ENCODE peak calls at places on chromosomes 4 and X, in ten cellular contexts. F, M, J, P, R, H, Y, W, U and Z are unnamed samples.
A peak's percentile ranks its signal among the peaks of the same experiment; 100 is the strongest.

GRCh38 chrX:76454456-76454927 is 27.0 kb downstream of the MAGEE1 start:
- DNase-seq in F (peak; percentile 52), M (peak; percentile 39), J (no peak), P (peak; percentile 20), R (no peak), H (peak; percentile 1), Y (no peak), W (no peak), U (no peak), Z (no peak)

GRCh38 chr4:189202869-189203271 is 737.8 kb upstream of the FRG1 start:
- DNase-seq in F (no peak), M (no peak), J (no peak), P (peak; percentile 32), R (peak; percentile 20), H (peak; percentile 73), Y (no peak), W (no peak), U (no peak), Z (no peak)

GRCh38 chr4:20890752-20891151 is 190.5 kb downstream of the PACRGL start:
- DNase-seq in F (no peak), M (no peak), J (no peak), P (no peak), R (no peak), H (no peak), Y (no peak), W (no peak), U (no peak), Z (no peak)

GRCh38 chr4:18684932-18685331 is 663.4 kb upstream of the LCORL start:
- DNase-seq in F (no peak), M (no peak), J (peak; percentile 15), P (no peak), R (no peak), H (no peak), Y (no peak), W (no peak), U (no peak), Z (no peak)

GRCh38 chr4:83535520-83535944 is 376 bp upstream of the GPAT3 start:
- DNase-seq in F (peak; percentile 52), M (peak; percentile 54), J (peak; percentile 23), P (peak; percentile 34), R (no peak), H (peak; percentile 75), Y (no peak), W (peak; percentile 56), U (peak; percentile 28), Z (peak; percentile 7)

GRCh38 chr4:52037730-52038108 is 380 bp downstream of the SGCB start:
- DNase-seq in F (peak; percentile 76), M (peak; percentile 74), J (peak; percentile 32), P (no peak), R (peak; percentile 49), H (peak; percentile 56), Y (no peak), W (no peak), U (peak; percentile 33), Z (no peak)

GRCh38 chrX:41001327-41001726 is 83.9 kb upstream of the USP9X start:
- DNase-seq in F (no peak), M (no peak), J (no peak), P (peak; percentile 25), R (no peak), H (no peak), Y (no peak), W (no peak), U (no peak), Z (no peak)

GRCh38 chrX:140526138-140526537 is 21.3 kb upstream of the SOX3 start:
- DNase-seq in F (no peak), M (peak; percentile 29), J (no peak), P (no peak), R (peak; percentile 43), H (no peak), Y (no peak), W (no peak), U (no peak), Z (no peak)

GRCh38 chr4:97496298-97496873 is 646.9 kb downstream of the STPG2 start:
- DNase-seq in F (no peak), M (peak; percentile 1), J (no peak), P (peak; percentile 7), R (no peak), H (no peak), Y (no peak), W (no peak), U (no peak), Z (no peak)

GRCh38 chrX:72297953-72298730 is 7.6 kb downstream of the CITED1 start:
- DNase-seq in F (no peak), M (peak; percentile 41), J (peak; percentile 42), P (no peak), R (no peak), H (no peak), Y (no peak), W (no peak), U (no peak), Z (no peak)

GRCh38 chr4:159606835-159607234 is 504.0 kb downstream of the RAPGEF2 start:
- DNase-seq in F (no peak), M (no peak), J (no peak), P (no peak), R (no peak), H (no peak), Y (no peak), W (no peak), U (no peak), Z (no peak)

GRCh38 chrX:71236858-71237257 is 13.8 kb downstream of the GJB1 start:
- DNase-seq in F (no peak), M (no peak), J (no peak), P (no peak), R (no peak), H (no peak), Y (no peak), W (no peak), U (no peak), Z (no peak)

GRCh38 chr4:1196421-1197183 is 24.2 kb upstream of the SPON2 start:
- DNase-seq in F (no peak), M (no peak), J (no peak), P (peak; percentile 1), R (no peak), H (no peak), Y (no peak), W (peak; percentile 19), U (no peak), Z (no peak)

GRCh38 chr4:110615366-110616161 is 7.3 kb downstream of the PITX2 start:
- DNase-seq in F (peak; percentile 85), M (peak; percentile 74), J (no peak), P (peak; percentile 71), R (no peak), H (no peak), Y (no peak), W (no peak), U (no peak), Z (no peak)

GRCh38 chrX:9997524-9997923 is 30.4 kb downstream of the CLDN34 start:
- DNase-seq in F (no peak), M (no peak), J (no peak), P (no peak), R (no peak), H (no peak), Y (no peak), W (no peak), U (no peak), Z (no peak)

GRCh38 chr4:110071466-110071865 is 126.9 kb downstream of the ELOVL6 start:
- DNase-seq in F (no peak), M (peak; percentile 6), J (no peak), P (no peak), R (no peak), H (no peak), Y (peak; percentile 70), W (peak; percentile 64), U (no peak), Z (no peak)

GRCh38 chrX:149114001-149114400 is 391.1 kb downstream of the IDS start:
- DNase-seq in F (no peak), M (no peak), J (no peak), P (no peak), R (no peak), H (no peak), Y (no peak), W (no peak), U (no peak), Z (no peak)

DNA sequence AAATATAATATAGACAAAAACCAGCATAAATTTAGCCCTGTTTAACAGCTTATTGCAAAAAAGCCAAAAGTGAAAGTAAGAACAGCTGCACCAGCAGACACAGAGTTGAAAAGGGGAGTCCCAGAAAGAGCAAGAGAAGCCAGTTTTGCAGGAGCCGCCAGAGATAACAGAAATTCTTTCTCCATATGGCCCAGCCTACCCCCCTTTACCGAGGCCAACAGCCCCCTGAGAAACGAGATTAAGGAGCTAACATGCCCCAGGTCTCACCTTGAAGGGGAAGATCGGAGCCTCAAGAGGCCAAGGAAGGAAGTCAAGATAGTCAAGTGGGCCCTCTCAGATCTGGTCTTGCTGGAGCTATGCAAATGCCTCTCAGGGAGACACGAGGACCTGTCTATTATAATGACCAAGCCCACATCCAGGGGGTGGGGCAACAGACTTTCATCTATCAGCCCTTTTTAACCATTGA is 4.8 kb downstream of the ACOX3 start:
- DNase-seq in F (no peak), M (no peak), J (no peak), P (no peak), R (no peak), H (peak; percentile 20), Y (no peak), W (peak; percentile 36), U (no peak), Z (no peak)
- H3K4me3 ChIP-seq in F (no peak overlapping the region), M (no peak overlapping the region), J (peak overlapping the region; percentile 6), P (no peak overlapping the region), R (no peak overlapping the region), H (peak overlapping the region; percentile 48), Y (peak overlapping the region; percentile 34), W (peak overlapping the region; percentile 33), U (peak overlapping the region; percentile 5), Z (peak overlapping the region; percentile 58)

GRCh38 chr4:186689476-186689875 is 34.2 kb downstream of the FAT1 start:
- DNase-seq in F (no peak), M (no peak), J (no peak), P (no peak), R (no peak), H (peak; percentile 45), Y (peak; percentile 71), W (no peak), U (no peak), Z (no peak)
- H3K27ac ChIP-seq in F (no peak overlapping the region), M (peak overlapping the region; percentile 49), J (no peak overlapping the region), P (no peak overlapping the region), R (no peak overlapping the region), H (no peak overlapping the region), Y (no peak overlapping the region), W (no peak overlapping the region), U (no peak overlapping the region), Z (no peak overlapping the region)

DNA sequence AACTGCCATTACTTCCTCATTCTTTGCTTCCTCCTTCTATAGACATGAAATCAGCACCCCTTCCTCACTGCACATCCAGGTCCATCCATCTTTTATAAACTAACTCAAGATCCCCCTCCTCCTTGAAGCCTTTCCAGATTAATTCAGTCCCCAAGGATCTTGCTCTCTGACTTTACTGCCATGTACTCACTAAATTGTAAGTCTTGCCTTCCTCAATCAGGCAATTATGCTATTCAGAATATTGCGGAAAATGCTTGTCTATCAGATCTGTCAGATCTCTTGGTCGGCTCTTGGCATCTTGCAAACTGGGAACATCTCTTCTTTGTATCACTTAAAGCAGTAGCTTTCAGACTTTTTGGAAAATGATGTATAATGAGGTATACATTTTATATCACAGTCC is 3.6 kb downstream of the GPRIN3 start:
- DNase-seq in F (no peak), M (no peak), J (no peak), P (no peak), R (no peak), H (no peak), Y (no peak), W (no peak), U (no peak), Z (no peak)
- H3K4me3 ChIP-seq in F (no peak overlapping the region), M (no peak overlapping the region), J (no peak overlapping the region), P (no peak overlapping the region), R (no peak overlapping the region), H (no peak overlapping the region), Y (peak overlapping the region; percentile 72), W (no peak overlapping the region), U (no peak overlapping the region), Z (peak overlapping the region; percentile 33)

GRCh38 chr4:162972661-162973202 is 194.0 kb downstream of the NAF1 start:
- DNase-seq in F (no peak), M (no peak), J (no peak), P (no peak), R (no peak), H (no peak), Y (no peak), W (no peak), U (no peak), Z (no peak)
- H3K27ac ChIP-seq in F (no peak overlapping the region), M (no peak overlapping the region), J (no peak overlapping the region), P (no peak overlapping the region), R (no peak overlapping the region), H (no peak overlapping the region), Y (no peak overlapping the region), W (no peak overlapping the region), U (no peak overlapping the region), Z (no peak overlapping the region)